ENCODE peak calls at places on chromosomes 7 and 10, in six cellular contexts. A is GDM1; C is effector memory CD8-positive, alpha-beta T cell; Q is NCI-H1930; W is osteocyte; T is NAMALWA. O is an unnamed sample.

GRCh38 chr7:142873281-142873784 is 12.2 kb downstream of the TRPV6 start:
- DNase-seq in W (peak; percentile 65), C (no peak), T (peak; percentile 73), A (no peak), Q (no peak), O (no peak)

GRCh38 chr10:110684800-110685446 is 40.8 kb downstream of the RBM20 start:
- DNase-seq in C (no peak), W (no peak), Q (no peak), A (no peak), T (no peak), O (no peak)

GRCh38 chr7:108166687-108167086 is 36.5 kb upstream of the LAMB4 start:
- DNase-seq in Q (no peak), C (no peak), A (no peak), W (no peak), T (no peak), O (no peak)

GRCh38 chr7:134886353-134887057 is 99.8 kb upstream of the AGBL3 start:
- DNase-seq in T (no peak), Q (no peak), A (no peak), W (no peak), C (no peak), O (no peak)

GRCh38 chr10:60089095-60089494 is 182.7 kb upstream of the CCDC6 start:
- DNase-seq in T (no peak), A (no peak), Q (no peak), C (no peak), W (no peak), O (no peak)

GRCh38 chr10:127576751-127577161 is 27.6 kb downstream of the NPS start:
- DNase-seq in A (no peak), Q (no peak), W (no peak), T (no peak), C (no peak), O (no peak)

GRCh38 chr7:693280-693679 is 33.2 kb upstream of the DNAAF5 start:
- DNase-seq in W (no peak), A (no peak), T (no peak), Q (no peak), C (no peak), O (no peak)

GRCh38 chr10:62885656-62886461 is 69.7 kb upstream of the EGR2 start:
- DNase-seq in C (no peak), T (no peak), W (no peak), Q (no peak), A (no peak), O (no peak)

GRCh38 chr10:132449051-132449825 is 52.2 kb downstream of the PWWP2B start:
- DNase-seq in T (peak; percentile 54), A (no peak), W (no peak), Q (no peak), C (no peak), O (no peak)

GRCh38 chr7:1059200-1060091 is 15.1 kb downstream of the GPR146 start:
- DNase-seq in Q (no peak), W (no peak), T (peak; percentile 90), A (no peak), C (no peak), O (no peak)

GRCh38 chr10:125822878-125823662 is at the start of the genes BCCIP and UROS:
- DNase-seq in C (peak; percentile 87), W (peak; percentile 96), Q (peak; percentile 85), A (peak; percentile 89), T (peak; percentile 94), O (peak; percentile 39)

GRCh38 chr7:157113607-157114006 is 25.1 kb upstream of the UBE3C start:
- DNase-seq in A (no peak), T (no peak), C (no peak), Q (no peak), W (no peak), O (no peak)

GRCh38 chr7:117472335-117472734 is 7.5 kb upstream of the CFTR start:
- DNase-seq in C (no peak), Q (no peak), T (no peak), A (no peak), W (no peak), O (no peak)

GRCh38 chr7:134718211-134718875 is 61.1 kb upstream of the CALD1 start:
- DNase-seq in W (no peak), T (no peak), A (no peak), Q (no peak), C (no peak), O (no peak)

GRCh38 chr7:123958186-123958703 is 33.2 kb downstream of the SPAM1 start:
- DNase-seq in Q (no peak), T (no peak), W (no peak), A (no peak), C (no peak), O (no peak)

GRCh38 chr10:129501652-129502436 is 34.8 kb downstream of the MGMT start:
- DNase-seq in T (no peak), Q (no peak), W (no peak), A (no peak), C (no peak), O (no peak)

GRCh38 chr7:41824284-41824683 is 121.4 kb upstream of the INHBA start:
- DNase-seq in T (no peak), W (no peak), Q (no peak), C (no peak), A (no peak), O (no peak)

GRCh38 chr7:47091141-47091540 is 490.8 kb downstream of the TNS3 start:
- DNase-seq in W (no peak), T (no peak), C (no peak), Q (no peak), A (no peak), O (no peak)

GRCh38 chr10:86345296-86346168 is 21.1 kb downstream of the GRID1 start:
- DNase-seq in A (no peak), Q (no peak), C (no peak), W (no peak), T (no peak), O (no peak)

GRCh38 chr7:12056381-12056780 is 154.7 kb upstream of the TMEM106B start:
- DNase-seq in W (no peak), A (no peak), Q (no peak), C (no peak), T (no peak), O (no peak)

GRCh38 chr7:139748373-139748765 is 29.4 kb downstream of the HIPK2 start:
- DNase-seq in T (no peak), C (no peak), Q (no peak), A (no peak), W (no peak), O (no peak)

GRCh38 chr10:91022924-91023707 is 102.2 kb upstream of the ANKRD1 start:
- DNase-seq in A (no peak), C (no peak), Q (no peak), T (no peak), W (no peak), O (no peak)

GRCh38 chr10:5523796-5524574 is 776 bp upstream of the CALML3 start:
- DNase-seq in T (no peak), W (no peak), A (no peak), C (no peak), Q (no peak), O (no peak)

GRCh38 chr7:94449151-94449725 is 54.5 kb downstream of the COL1A2 start:
- DNase-seq in W (no peak), A (no peak), C (no peak), T (peak; percentile 80), Q (no peak), O (peak; percentile 61)

GRCh38 chr7:5598261-5598761 is 174.7 kb upstream of the TNRC18 start:
- DNase-seq in A (no peak), W (no peak), C (no peak), T (no peak), Q (no peak), O (peak; percentile 44)

GRCh38 chr10:60778978-60779668 is 845 bp downstream of the CDK1 start:
- DNase-seq in A (no peak), W (no peak), Q (no peak), C (no peak), T (peak; percentile 55), O (no peak)

GRCh38 chr7:3245077-3245476 is 56.0 kb upstream of the SDK1 start:
- DNase-seq in W (no peak), Q (no peak), T (no peak), C (no peak), A (no peak), O (no peak)

GRCh38 chr10:96415896-96416554 is 57.2 kb upstream of the OPALIN start:
- DNase-seq in A (no peak), W (peak; percentile 30), C (no peak), Q (no peak), T (no peak), O (no peak)

GRCh38 chr10:69549959-69550358 is 23.3 kb downstream of the NEUROG3 start:
- DNase-seq in W (no peak), A (no peak), Q (no peak), C (no peak), T (peak; percentile 14), O (no peak)

GRCh38 chr7:95893484-95893883 is 121.1 kb downstream of the DYNC1I1 start:
- DNase-seq in C (no peak), W (no peak), Q (no peak), T (no peak), A (no peak), O (no peak)

GRCh38 chr10:98519936-98520335 is 73.2 kb upstream of the HPS1 start:
- DNase-seq in C (no peak), W (no peak), Q (no peak), A (no peak), T (no peak), O (no peak)

O was measured in NCI-H446 treated with DMSO at 0.1 percent for 48 hours.